ENCODE peak calls at places on chromosome 9, in ten cellular contexts. One of them, this sample, is unnamed.
A peak's percentile ranks its signal among the peaks of the same experiment; 100 is the strongest.

GRCh38 chr9:17130285-17130684 is 4.6 kb upstream of the CNTLN start:
- DNase-seq in neural progenitor cell: no peak
- DNase-seq in activated CD8-positive, alpha-beta memory T cell treated with anti-CD3 and anti-CD28 coated beads for 1 hour: no peak
- DNase-seq in WTC11: no peak
- DNase-seq in retina: no peak
- DNase-seq in foreskin fibroblast: no peak
- DNase-seq in RPMI7951: no peak
- DNase-seq in left colon: no peak
- DNase-seq in stimulated activated CD4-positive, alpha-beta T cell treated with anti-CD3 and anti-CD28 coated beads, Interleukin-1b, Interleukin-23, amount 100 ng/mL, for 1 hour: no peak
- DNase-seq in NCI-H2029 treated with DMSO at 0.1 percent for 48 hours: no peak
- DNase-seq in this sample: no peak

GRCh38 chr9:14215614-14216013 is 98.3 kb downstream of the NFIB start:
- DNase-seq in neural progenitor cell: no peak
- DNase-seq in activated CD8-positive, alpha-beta memory T cell treated with anti-CD3 and anti-CD28 coated beads for 1 hour: no peak
- DNase-seq in WTC11: no peak
- DNase-seq in retina: no peak
- DNase-seq in foreskin fibroblast: peak; percentile 59
- DNase-seq in RPMI7951: no peak
- DNase-seq in left colon: no peak
- DNase-seq in stimulated activated CD4-positive, alpha-beta T cell treated with anti-CD3 and anti-CD28 coated beads, Interleukin-1b, Interleukin-23, amount 100 ng/mL, for 1 hour: no peak
- DNase-seq in NCI-H2029 treated with DMSO at 0.1 percent for 48 hours: no peak
- DNase-seq in this sample: no peak

GRCh38 chr9:91207889-91208651 is 153.6 kb downstream of the AUH start:
- DNase-seq in neural progenitor cell: no peak
- DNase-seq in activated CD8-positive, alpha-beta memory T cell treated with anti-CD3 and anti-CD28 coated beads for 1 hour: no peak
- DNase-seq in WTC11: no peak
- DNase-seq in retina: no peak
- DNase-seq in foreskin fibroblast: peak; percentile 47
- DNase-seq in RPMI7951: peak; percentile 58
- DNase-seq in left colon: no peak
- DNase-seq in stimulated activated CD4-positive, alpha-beta T cell treated with anti-CD3 and anti-CD28 coated beads, Interleukin-1b, Interleukin-23, amount 100 ng/mL, for 1 hour: no peak
- DNase-seq in NCI-H2029 treated with DMSO at 0.1 percent for 48 hours: no peak
- DNase-seq in this sample: no peak

GRCh38 chr9:129102095-129102525 is 8.5 kb downstream of the CRAT start:
- DNase-seq in neural progenitor cell: no peak
- DNase-seq in activated CD8-positive, alpha-beta memory T cell treated with anti-CD3 and anti-CD28 coated beads for 1 hour: no peak
- DNase-seq in WTC11: no peak
- DNase-seq in retina: no peak
- DNase-seq in foreskin fibroblast: no peak
- DNase-seq in RPMI7951: no peak
- DNase-seq in left colon: no peak
- DNase-seq in stimulated activated CD4-positive, alpha-beta T cell treated with anti-CD3 and anti-CD28 coated beads, Interleukin-1b, Interleukin-23, amount 100 ng/mL, for 1 hour: no peak
- DNase-seq in NCI-H2029 treated with DMSO at 0.1 percent for 48 hours: no peak
- DNase-seq in this sample: no peak

GRCh38 chr9:99833735-99834134 is 12.1 kb downstream of the NR4A3 start:
- DNase-seq in neural progenitor cell: no peak
- DNase-seq in activated CD8-positive, alpha-beta memory T cell treated with anti-CD3 and anti-CD28 coated beads for 1 hour: no peak
- DNase-seq in WTC11: no peak
- DNase-seq in retina: no peak
- DNase-seq in foreskin fibroblast: no peak
- DNase-seq in RPMI7951: no peak
- DNase-seq in left colon: no peak
- DNase-seq in stimulated activated CD4-positive, alpha-beta T cell treated with anti-CD3 and anti-CD28 coated beads, Interleukin-1b, Interleukin-23, amount 100 ng/mL, for 1 hour: no peak
- DNase-seq in NCI-H2029 treated with DMSO at 0.1 percent for 48 hours: no peak
- DNase-seq in this sample: no peak

GRCh38 chr9:14349141-14349817 is 35.3 kb upstream of the NFIB start:
- DNase-seq in neural progenitor cell: peak; percentile 49
- DNase-seq in activated CD8-positive, alpha-beta memory T cell treated with anti-CD3 and anti-CD28 coated beads for 1 hour: no peak
- DNase-seq in WTC11: no peak
- DNase-seq in retina: peak; percentile 81
- DNase-seq in foreskin fibroblast: peak; percentile 32
- DNase-seq in RPMI7951: no peak
- DNase-seq in left colon: no peak
- DNase-seq in stimulated activated CD4-positive, alpha-beta T cell treated with anti-CD3 and anti-CD28 coated beads, Interleukin-1b, Interleukin-23, amount 100 ng/mL, for 1 hour: no peak
- DNase-seq in NCI-H2029 treated with DMSO at 0.1 percent for 48 hours: no peak
- DNase-seq in this sample: no peak

GRCh38 chr9:93678199-93679019 is 102.0 kb downstream of the PHF2 start:
- DNase-seq in neural progenitor cell: no peak
- DNase-seq in activated CD8-positive, alpha-beta memory T cell treated with anti-CD3 and anti-CD28 coated beads for 1 hour: no peak
- DNase-seq in WTC11: peak; percentile 3
- DNase-seq in retina: no peak
- DNase-seq in foreskin fibroblast: no peak
- DNase-seq in RPMI7951: no peak
- DNase-seq in left colon: peak; percentile 2
- DNase-seq in stimulated activated CD4-positive, alpha-beta T cell treated with anti-CD3 and anti-CD28 coated beads, Interleukin-1b, Interleukin-23, amount 100 ng/mL, for 1 hour: no peak
- DNase-seq in NCI-H2029 treated with DMSO at 0.1 percent for 48 hours: no peak
- DNase-seq in this sample: no peak

GRCh38 chr9:122329592-122329991 is 41.2 kb upstream of the PTGS1 start:
- DNase-seq in neural progenitor cell: no peak
- DNase-seq in activated CD8-positive, alpha-beta memory T cell treated with anti-CD3 and anti-CD28 coated beads for 1 hour: no peak
- DNase-seq in WTC11: no peak
- DNase-seq in retina: no peak
- DNase-seq in foreskin fibroblast: no peak
- DNase-seq in RPMI7951: no peak
- DNase-seq in left colon: no peak
- DNase-seq in stimulated activated CD4-positive, alpha-beta T cell treated with anti-CD3 and anti-CD28 coated beads, Interleukin-1b, Interleukin-23, amount 100 ng/mL, for 1 hour: no peak
- DNase-seq in NCI-H2029 treated with DMSO at 0.1 percent for 48 hours: no peak
- DNase-seq in this sample: no peak

GRCh38 chr9:79104216-79104615 is 467.5 kb upstream of the TLE4 start:
- DNase-seq in neural progenitor cell: no peak
- DNase-seq in activated CD8-positive, alpha-beta memory T cell treated with anti-CD3 and anti-CD28 coated beads for 1 hour: no peak
- DNase-seq in WTC11: no peak
- DNase-seq in retina: no peak
- DNase-seq in foreskin fibroblast: no peak
- DNase-seq in RPMI7951: no peak
- DNase-seq in left colon: no peak
- DNase-seq in stimulated activated CD4-positive, alpha-beta T cell treated with anti-CD3 and anti-CD28 coated beads, Interleukin-1b, Interleukin-23, amount 100 ng/mL, for 1 hour: no peak
- DNase-seq in NCI-H2029 treated with DMSO at 0.1 percent for 48 hours: no peak
- DNase-seq in this sample: no peak

GRCh38 chr9:113787871-113788270 is 88.2 kb upstream of the ZNF618 start:
- DNase-seq in neural progenitor cell: peak; percentile 56
- DNase-seq in activated CD8-positive, alpha-beta memory T cell treated with anti-CD3 and anti-CD28 coated beads for 1 hour: no peak
- DNase-seq in WTC11: peak; percentile 54
- DNase-seq in retina: no peak
- DNase-seq in foreskin fibroblast: no peak
- DNase-seq in RPMI7951: no peak
- DNase-seq in left colon: no peak
- DNase-seq in stimulated activated CD4-positive, alpha-beta T cell treated with anti-CD3 and anti-CD28 coated beads, Interleukin-1b, Interleukin-23, amount 100 ng/mL, for 1 hour: no peak
- DNase-seq in NCI-H2029 treated with DMSO at 0.1 percent for 48 hours: no peak
- DNase-seq in this sample: no peak

GRCh38 chr9:90368241-90368640 is 274.4 kb downstream of the DIRAS2 start:
- DNase-seq in neural progenitor cell: no peak
- DNase-seq in activated CD8-positive, alpha-beta memory T cell treated with anti-CD3 and anti-CD28 coated beads for 1 hour: no peak
- DNase-seq in WTC11: no peak
- DNase-seq in retina: no peak
- DNase-seq in foreskin fibroblast: no peak
- DNase-seq in RPMI7951: no peak
- DNase-seq in left colon: no peak
- DNase-seq in stimulated activated CD4-positive, alpha-beta T cell treated with anti-CD3 and anti-CD28 coated beads, Interleukin-1b, Interleukin-23, amount 100 ng/mL, for 1 hour: no peak
- DNase-seq in NCI-H2029 treated with DMSO at 0.1 percent for 48 hours: no peak
- DNase-seq in this sample: no peak

GRCh38 chr9:1453636-1454035 is 403.5 kb downstream of the DMRT2 start:
- DNase-seq in neural progenitor cell: no peak
- DNase-seq in activated CD8-positive, alpha-beta memory T cell treated with anti-CD3 and anti-CD28 coated beads for 1 hour: no peak
- DNase-seq in WTC11: peak; percentile 40
- DNase-seq in retina: no peak
- DNase-seq in foreskin fibroblast: no peak
- DNase-seq in RPMI7951: no peak
- DNase-seq in left colon: no peak
- DNase-seq in stimulated activated CD4-positive, alpha-beta T cell treated with anti-CD3 and anti-CD28 coated beads, Interleukin-1b, Interleukin-23, amount 100 ng/mL, for 1 hour: no peak
- DNase-seq in NCI-H2029 treated with DMSO at 0.1 percent for 48 hours: no peak
- DNase-seq in this sample: no peak

GRCh38 chr9:37333288-37333687 is 89.2 kb upstream of the GRHPR start:
- DNase-seq in neural progenitor cell: no peak
- DNase-seq in activated CD8-positive, alpha-beta memory T cell treated with anti-CD3 and anti-CD28 coated beads for 1 hour: no peak
- DNase-seq in WTC11: no peak
- DNase-seq in retina: no peak
- DNase-seq in foreskin fibroblast: no peak
- DNase-seq in RPMI7951: no peak
- DNase-seq in left colon: no peak
- DNase-seq in stimulated activated CD4-positive, alpha-beta T cell treated with anti-CD3 and anti-CD28 coated beads, Interleukin-1b, Interleukin-23, amount 100 ng/mL, for 1 hour: no peak
- DNase-seq in NCI-H2029 treated with DMSO at 0.1 percent for 48 hours: no peak
- DNase-seq in this sample: no peak

GRCh38 chr9:94929373-94929764 is 202.9 kb downstream of the AOPEP start:
- DNase-seq in neural progenitor cell: no peak
- DNase-seq in activated CD8-positive, alpha-beta memory T cell treated with anti-CD3 and anti-CD28 coated beads for 1 hour: no peak
- DNase-seq in WTC11: no peak
- DNase-seq in retina: no peak
- DNase-seq in foreskin fibroblast: no peak
- DNase-seq in RPMI7951: peak; percentile 93
- DNase-seq in left colon: no peak
- DNase-seq in stimulated activated CD4-positive, alpha-beta T cell treated with anti-CD3 and anti-CD28 coated beads, Interleukin-1b, Interleukin-23, amount 100 ng/mL, for 1 hour: no peak
- DNase-seq in NCI-H2029 treated with DMSO at 0.1 percent for 48 hours: no peak
- DNase-seq in this sample: no peak

GRCh38 chr9:70519912-70520724 is 105.7 kb upstream of the KLF9 start:
- DNase-seq in neural progenitor cell: no peak
- DNase-seq in activated CD8-positive, alpha-beta memory T cell treated with anti-CD3 and anti-CD28 coated beads for 1 hour: no peak
- DNase-seq in WTC11: no peak
- DNase-seq in retina: no peak
- DNase-seq in foreskin fibroblast: peak; percentile 56
- DNase-seq in RPMI7951: no peak
- DNase-seq in left colon: no peak
- DNase-seq in stimulated activated CD4-positive, alpha-beta T cell treated with anti-CD3 and anti-CD28 coated beads, Interleukin-1b, Interleukin-23, amount 100 ng/mL, for 1 hour: no peak
- DNase-seq in NCI-H2029 treated with DMSO at 0.1 percent for 48 hours: no peak
- DNase-seq in this sample: no peak

This sample was measured in T follicular helper cell.